ENCODE peak calls at places on chromosomes 11 and 22, in six cellular contexts. G, M, C, P, U and H are unnamed samples.

GRCh38 chr11:57357827-57358226 is 19.7 kb downstream of the P2RX3 start:
- DNase-seq in G (no peak), M (no peak), C (no peak), P (no peak), U (no peak), H (no peak)

GRCh38 chr11:5620606-5621521 is 3.9 kb upstream of the TRIM34 start:
- DNase-seq in G (no peak), M (no peak), C (peak; percentile 78), P (no peak), U (no peak), H (peak; percentile 43)

GRCh38 chr11:76215946-76216345 is 9.6 kb upstream of the WNT11 start:
- DNase-seq in G (peak; percentile 30), M (no peak), C (no peak), P (no peak), U (no peak), H (no peak)

GRCh38 chr11:118975771-118976709 is 4.5 kb downstream of the FOXR1 start:
- DNase-seq in G (no peak), M (no peak), C (no peak), P (no peak), U (no peak), H (no peak)

GRCh38 chr11:128928400-128928799 is 14.3 kb downstream of the TP53AIP1 start:
- DNase-seq in G (no peak), M (no peak), C (no peak), P (no peak), U (no peak), H (no peak)

GRCh38 chr11:88202498-88202897 is 27.3 kb upstream of the RAB38 start:
- DNase-seq in G (no peak), M (no peak), C (no peak), P (no peak), U (no peak), H (no peak)

GRCh38 chr11:79697905-79698304 is 257.1 kb upstream of the TENM4 start:
- DNase-seq in G (no peak), M (no peak), C (no peak), P (no peak), U (no peak), H (no peak)

GRCh38 chr11:128734439-128735224 is 40.8 kb downstream of the FLI1 start:
- DNase-seq in G (no peak), M (no peak), C (no peak), P (no peak), U (no peak), H (no peak)

GRCh38 chr11:15801616-15802015 is 554.7 kb downstream of the SOX6 start:
- DNase-seq in G (no peak), M (no peak), C (no peak), P (no peak), U (no peak), H (no peak)

GRCh38 chr22:40637181-40638150 is 947 bp upstream of the MRTFA start:
- DNase-seq in G (peak; percentile 80), M (peak; percentile 10), C (no peak), P (no peak), U (no peak), H (no peak)

GRCh38 chr22:27509132-27509920 is 292.2 kb downstream of the MN1 start:
- DNase-seq in G (no peak), M (no peak), C (no peak), P (no peak), U (no peak), H (no peak)

GRCh38 chr11:92227954-92228935 is 3.6 kb downstream of the FAT3 start:
- DNase-seq in G (no peak), M (no peak), C (no peak), P (no peak), U (no peak), H (no peak)

GRCh38 chr22:48106715-48107259 is 1344.3 kb downstream of the TBC1D22A start:
- DNase-seq in G (no peak), M (no peak), C (no peak), P (no peak), U (no peak), H (no peak)

GRCh38 chr11:124896071-124896750 is 1.5 kb downstream of the ROBO4 start:
- DNase-seq in G (no peak), M (no peak), C (no peak), P (no peak), U (no peak), H (no peak)

GRCh38 chr11:130623909-130624668 is 175.6 kb downstream of the ADAMTS15 start:
- DNase-seq in G (no peak), M (no peak), C (no peak), P (no peak), U (no peak), H (no peak)

GRCh38 chr11:70271635-70271953 is 1.1 kb downstream of the PPFIA1 start:
- DNase-seq in G (no peak), M (no peak), C (no peak), P (no peak), U (no peak), H (no peak)

GRCh38 chr11:83195176-83195531 is 1.6 kb downstream of the ANKRD42 start:
- DNase-seq in G (no peak), M (no peak), C (no peak), P (no peak), U (no peak), H (no peak)

GRCh38 chr11:72306186-72306585 is 62.2 kb upstream of the PHOX2A start:
- DNase-seq in G (no peak), M (no peak), C (no peak), P (no peak), U (no peak), H (no peak)

GRCh38 chr22:25153961-25154685 is 45.5 kb upstream of the CRYBB3 start:
- DNase-seq in G (no peak), M (no peak), C (no peak), P (no peak), U (no peak), H (peak; percentile 84)

GRCh38 chr22:29314537-29315285 is 786 bp downstream of the RASL10A start:
- DNase-seq in G (peak; percentile 64), M (no peak), C (no peak), P (no peak), U (no peak), H (peak; percentile 35)

GRCh38 chr11:65535102-65535501 is 10.2 kb downstream of the SCYL1 start:
- DNase-seq in G (no peak), M (no peak), C (no peak), P (no peak), U (no peak), H (no peak)

GRCh38 chr11:86800076-86800955 is at the start of gene PRSS23:
- DNase-seq in G (peak; percentile 79), M (no peak), C (peak; percentile 95), P (peak; percentile 79), U (no peak), H (peak; percentile 64)

GRCh38 chr11:131685206-131685605 is 314.8 kb downstream of the NTM start:
- DNase-seq in G (no peak), M (no peak), C (no peak), P (no peak), U (no peak), H (no peak)

GRCh38 chr11:62449451-62449851 is 30.6 kb downstream of the SCGB1A1 start:
- DNase-seq in G (no peak), M (no peak), C (no peak), P (no peak), U (no peak), H (peak; percentile 48)

GRCh38 chr11:131666617-131667016 is 296.2 kb downstream of the NTM start:
- DNase-seq in G (no peak), M (no peak), C (no peak), P (no peak), U (no peak), H (no peak)

GRCh38 chr11:82858556-82859091 is 41.6 kb downstream of the PRCP start:
- DNase-seq in G (no peak), M (no peak), C (no peak), P (no peak), U (peak; percentile 54), H (peak; percentile 30)

GRCh38 chr22:43151251-43152000 is at the start of gene TSPO:
- DNase-seq in G (peak; percentile 93), M (peak; percentile 23), C (no peak), P (peak; percentile 14), U (no peak), H (peak; percentile 67)

GRCh38 chr22:41286639-41287091 is 678 bp upstream of the RANGAP1 start:
- DNase-seq in G (peak; percentile 50), M (no peak), C (no peak), P (no peak), U (no peak), H (peak; percentile 20)

GRCh38 chr22:50548046-50548912 is 2.6 kb downstream of the KLHDC7B start:
- DNase-seq in G (peak; percentile 67), M (no peak), C (no peak), P (no peak), U (no peak), H (no peak)